ENCODE peak calls at places on chromosome 15, in ten cellular contexts. B is IMR-90; C is HFFc6; G is nephron progenitor cell; I is activated T-cell treated with anti-CD3 and anti-CD28 coated beads, Interleukin-2, amount 50 U/mL, for 72 hours; P is stromal cell of bone marrow; D is T-helper 2 cell; E is left kidney; X is small intestine; N is activated T-helper 1 cell treated with Interleukin-2 at 50 U/mL for 16 hours. J is an unnamed sample.

GRCh38 chr15:77904436-77904821 is 173.1 kb downstream of the TBC1D2B start:
- DNase-seq in C (no peak), X (no peak), N (no peak), D (no peak), B (no peak), E (no peak), P (no peak), G (no peak), I (no peak), J (no peak)

GRCh38 chr15:90891346-90891949 is 7.1 kb downstream of the FES start:
- DNase-seq in C (no peak), I (no peak), N (no peak), E (no peak), X (no peak), B (no peak), D (no peak), P (no peak), G (no peak), J (no peak)

GRCh38 chr15:76057332-76058000 is 2.3 kb upstream of the TMEM266 start:
- DNase-seq in C (peak), X (peak), P (peak), I (peak), G (peak), N (no peak), D (peak), E (peak), B (peak), J (peak)

GRCh38 chr15:66960519-66960918 is 104.9 kb upstream of the SMAD3 start:
- DNase-seq in B (no peak), C (no peak), D (no peak), I (no peak), G (no peak), N (no peak), X (no peak), P (no peak), E (no peak), J (no peak)

GRCh38 chr15:45521596-45522167 is 873 bp downstream of the SLC30A4 start:
- DNase-seq in X (peak), E (no peak), G (no peak), N (no peak), I (no peak), B (no peak), C (no peak), D (peak), P (no peak), J (peak)

GRCh38 chr15:31510003-31510402 is 183.4 kb downstream of the KLF13 start:
- DNase-seq in P (no peak), C (no peak), D (no peak), E (no peak), G (no peak), I (no peak), B (no peak), N (no peak), X (no peak), J (no peak)

GRCh38 chr15:65376767-65377104 is 1.1 kb downstream of the IGDCC3 start:
- DNase-seq in D (no peak), G (peak), C (no peak), N (no peak), B (no peak), E (no peak), P (no peak), X (no peak), I (no peak), J (no peak)

GRCh38 chr15:100994597-100995446 is 75.7 kb downstream of the LRRK1 start:
- DNase-seq in E (no peak), P (no peak), G (no peak), N (no peak), B (no peak), I (no peak), X (no peak), C (no peak), D (no peak), J (no peak)

GRCh38 chr15:57019496-57020160 is 101.2 kb downstream of the TCF12 start:
- DNase-seq in P (peak), N (no peak), G (no peak), D (no peak), X (no peak), C (no peak), B (no peak), I (no peak), E (no peak), J (no peak)

GRCh38 chr15:78319588-78319987 is 20.2 kb upstream of the SKIC8 start:
- DNase-seq in I (no peak), G (no peak), P (no peak), D (no peak), X (no peak), B (no peak), C (no peak), N (no peak), E (peak), J (no peak)